ENCODE peak calls at places on chromosome 7, in four cellular contexts. U is WTC11, F is HepG2, G is K562. D is an unnamed sample.

GRCh38 chr7:80918909-80919721 is at the start of gene SEMA3C:
- DNase-seq in U (peak; percentile 89), F (peak; percentile 65), G (peak; percentile 86), D (peak; percentile 99)

GRCh38 chr7:107037866-107038598 is 6.5 kb upstream of the PRKAR2B start:
- DNase-seq in U (no peak), F (no peak), G (peak; percentile 72), D (no peak)

GRCh38 chr7:84176716-84177115 is 17.9 kb downstream of the SEMA3A start:
- DNase-seq in U (no peak), F (no peak), G (no peak), D (no peak)

GRCh38 chr7:151437163-151437553 is 2.8 kb downstream of the CRYGN start:
- DNase-seq in U (no peak), F (no peak), G (no peak), D (peak; percentile 77)

GRCh38 chr7:144255471-144255897 is 9.1 kb downstream of the OR2A7 start:
- DNase-seq in U (peak; percentile 12), F (no peak), G (no peak), D (no peak)

GRCh38 chr7:127017196-127017595 is 235.5 kb downstream of the GRM8 start:
- DNase-seq in U (no peak), F (no peak), G (no peak), D (no peak)

GRCh38 chr7:122532406-122533269 is 166.3 kb downstream of the RNF133 start:
- DNase-seq in U (peak; percentile 19), F (peak; percentile 4), G (no peak), D (peak; percentile 15)

GRCh38 chr7:37408241-37408884 is 40.3 kb downstream of the ELMO1 start:
- DNase-seq in U (no peak), F (no peak), G (no peak), D (peak; percentile 28)

GRCh38 chr7:109844362-109844761 is 1246.6 kb upstream of the LRRN3 start:
- DNase-seq in U (no peak), F (peak; percentile 5), G (no peak), D (peak; percentile 32)

GRCh38 chr7:81484266-81484665 is 285.6 kb downstream of the HGF start:
- DNase-seq in U (peak; percentile 18), F (peak; percentile 4), G (no peak), D (no peak)

GRCh38 chr7:77439572-77439971 is 23.4 kb upstream of the GSAP start:
- DNase-seq in U (no peak), F (peak; percentile 72), G (peak; percentile 25), D (peak; percentile 30)

GRCh38 chr7:27377988-27378387 is 135.4 kb downstream of the EVX1 start:
- DNase-seq in U (peak; percentile 31), F (peak; percentile 3), G (no peak), D (no peak)

GRCh38 chr7:18573410-18574234 is 78.1 kb downstream of the HDAC9 start:
- DNase-seq in U (no peak), F (no peak), G (no peak), D (no peak)

GRCh38 chr7:80666376-80666775 is 27.9 kb downstream of the CD36 start:
- DNase-seq in U (no peak), F (no peak), G (no peak), D (no peak)

GRCh38 chr7:63106506-63107388 is 891.9 kb upstream of the ZNF722 start:
- DNase-seq in U (no peak), F (no peak), G (no peak), D (no peak)

GRCh38 chr7:143222782-143223181 is 945 bp downstream of the TAS2R40 start:
- DNase-seq in U (no peak), F (no peak), G (no peak), D (no peak)

GRCh38 chr7:94908204-94909022 is 1.0 kb downstream of the PPP1R9A start:
- DNase-seq in U (peak; percentile 64), F (peak; percentile 54), G (no peak), D (peak; percentile 64)

GRCh38 chr7:69800495-69800894 is 202.2 kb downstream of the AUTS2 start:
- DNase-seq in U (no peak), F (no peak), G (peak; percentile 6), D (peak; percentile 45)

GRCh38 chr7:96285579-96285978 is 36.3 kb downstream of the SLC25A13 start:
- DNase-seq in U (no peak), F (no peak), G (no peak), D (no peak)

GRCh38 chr7:36355490-36355889 is 34.2 kb upstream of the ANLN start:
- DNase-seq in U (no peak), F (no peak), G (no peak), D (peak; percentile 47)

GRCh38 chr7:84674236-84674913 is 479.8 kb upstream of the SEMA3A start:
- DNase-seq in U (no peak), F (no peak), G (no peak), D (no peak)

GRCh38 chr7:1130021-1130990 is 29.7 kb downstream of the ZFAND2A start:
- DNase-seq in U (no peak), F (no peak), G (no peak), D (peak; percentile 14)

GRCh38 chr7:25517906-25518305 is 289.6 kb upstream of the NPVF start:
- DNase-seq in U (no peak), F (no peak), G (no peak), D (no peak)

GRCh38 chr7:155979994-155980393 is 167.7 kb upstream of the SHH start:
- DNase-seq in U (no peak), F (no peak), G (no peak), D (no peak)

GRCh38 chr7:41187322-41187721 is 515.6 kb downstream of the INHBA start:
- DNase-seq in U (no peak), F (no peak), G (no peak), D (no peak)

GRCh38 chr7:23471090-23471859 is 984 bp upstream of the IGF2BP3 start:
- DNase-seq in U (peak; percentile 92), F (peak; percentile 83), G (peak; percentile 95), D (peak; percentile 93)

GRCh38 chr7:130990178-130990832 is 256.3 kb upstream of the KLF14 start:
- DNase-seq in U (no peak), F (no peak), G (no peak), D (no peak)

GRCh38 chr7:2495402-2496309 is 19.5 kb upstream of the GRIFIN start:
- DNase-seq in U (no peak), F (no peak), G (no peak), D (peak; percentile 93)

GRCh38 chr7:99624487-99624886 is 7.7 kb downstream of the ZSCAN25 start:
- DNase-seq in U (no peak), F (no peak), G (no peak), D (no peak)

GRCh38 chr7:22569586-22570321 is 69.8 kb upstream of the STEAP1B start:
- DNase-seq in U (no peak), F (no peak), G (no peak), D (no peak)

GRCh38 chr7:47474937-47475879 is 106.7 kb downstream of the TNS3 start:
- DNase-seq in U (peak; percentile 56), F (peak; percentile 98), G (peak; percentile 50), D (peak; percentile 64)
- TF ChIP-seq FOXJ3 in U (no peak), F (peak; percentile 88), G (no peak), D (no peak)

GRCh38 chr7:44536090-44536489 is 5.0 kb downstream of the NPC1L1 start:
- DNase-seq in U (no peak), F (no peak), G (no peak), D (no peak)

GRCh38 chr7:44535348-44536064 is 5.6 kb downstream of the NPC1L1 start:
- DNase-seq in U (no peak), F (no peak), G (no peak), D (no peak)

GRCh38 chr7:44533301-44534055 is 7.7 kb downstream of the NPC1L1 start:
- DNase-seq in U (no peak), F (no peak), G (no peak), D (peak; percentile 34)

GRCh38 chr7:44534087-44534486 is 7.0 kb downstream of the NPC1L1 start:
- DNase-seq in U (no peak), F (no peak), G (no peak), D (no peak)

DNA sequence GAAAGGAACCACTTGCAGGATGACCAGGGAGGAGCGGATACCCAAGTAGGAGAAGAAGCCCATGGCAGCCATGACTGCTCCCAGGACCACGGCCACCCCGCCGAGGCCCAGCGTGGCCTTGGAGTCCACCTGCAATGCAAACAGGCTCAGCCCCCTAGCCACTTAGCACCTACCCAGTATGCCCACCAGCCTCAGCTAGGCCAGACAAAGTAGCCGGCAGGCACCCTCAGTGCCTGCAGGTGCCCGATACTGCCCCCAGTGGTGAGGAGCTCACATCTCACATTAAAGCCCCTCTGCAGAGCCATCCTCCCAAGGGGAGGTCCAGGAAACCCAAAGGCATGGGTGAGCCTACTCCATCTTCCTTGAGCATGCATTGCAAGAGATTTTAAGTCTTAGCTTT is 6.6 kb downstream of the NPC1L1 start:
- DNase-seq in U (peak; percentile 79), F (peak; percentile 54), G (peak; percentile 80), D (peak; percentile 89)
- TF ChIP-seq FOXJ3 in U (no peak), F (no peak), G (no peak), D (no peak)

GRCh38 chr7:28706607-28707006 is 251.5 kb downstream of the TRIL start:
- DNase-seq in U (no peak), F (no peak), G (no peak), D (no peak)

GRCh38 chr7:28708033-28708451 is 250.1 kb downstream of the TRIL start:
- DNase-seq in U (no peak), F (no peak), G (no peak), D (no peak)

GRCh38 chr7:28703054-28703765 is 254.9 kb downstream of the TRIL start:
- DNase-seq in U (no peak), F (no peak), G (no peak), D (no peak)

GRCh38 chr7:28707291-28707690 is 250.8 kb downstream of the TRIL start:
- DNase-seq in U (no peak), F (no peak), G (no peak), D (no peak)

DNA sequence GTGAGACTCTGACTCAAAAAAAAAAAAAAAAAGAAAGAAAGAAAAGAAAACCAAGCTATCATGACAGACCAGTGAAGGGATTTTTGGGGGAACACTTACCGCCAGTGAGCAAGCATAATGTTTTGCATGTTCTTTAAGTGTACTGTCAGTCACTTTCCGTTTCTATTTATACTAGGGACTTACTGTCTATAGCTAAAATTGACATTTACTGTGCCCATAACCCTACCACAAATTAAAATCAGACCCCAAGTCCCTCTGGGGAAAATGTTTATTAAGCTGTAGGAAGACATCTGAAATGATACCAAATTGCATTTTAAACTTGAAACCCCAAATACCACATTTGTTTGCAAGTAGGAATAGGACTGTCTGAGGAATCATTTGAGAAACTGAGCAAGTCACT is 252.8 kb downstream of the TRIL start:
- DNase-seq in U (no peak), F (no peak), G (no peak), D (no peak)
- TF ChIP-seq FOXJ3 in U (no peak), F (no peak), G (no peak), D (no peak)

GRCh38 chr7:33243319-33243881 is 114.0 kb downstream of the BBS9 start:
- DNase-seq in U (no peak), F (peak; percentile 48), G (peak; percentile 53), D (peak; percentile 57)
- TF ChIP-seq FOXJ3 in U (no peak), F (no peak), G (no peak), D (no peak)

D was measured in SK-N-SH.